ENCODE peak calls at places on chromosomes 4 and X, in five cellular contexts. One of them, this sample, is unnamed.

GRCh38 chrX:112826020-112826419 is 14.6 kb downstream of the AMOT start:
- DNase-seq in heart left ventricle: no peak
- DNase-seq in upper lobe of right lung: no peak
- DNase-seq in endothelial cell: no peak
- DNase-seq in HCT116: no peak
- DNase-seq in this sample: no peak

GRCh38 chrX:56783996-56784620 is 55.1 kb downstream of the NBDY start:
- DNase-seq in heart left ventricle: no peak
- DNase-seq in upper lobe of right lung: peak
- DNase-seq in HCT116: no peak
- DNase-seq in endothelial cell: no peak
- DNase-seq in this sample: no peak

GRCh38 chrX:131812847-131813825 is 210.0 kb upstream of the STK26 start:
- DNase-seq in HCT116: no peak
- DNase-seq in heart left ventricle: peak
- DNase-seq in upper lobe of right lung: no peak
- DNase-seq in endothelial cell: no peak
- DNase-seq in this sample: peak

GRCh38 chrX:12988797-12989196 is 13.9 kb downstream of the TMSB4X start:
- DNase-seq in endothelial cell: no peak
- DNase-seq in heart left ventricle: no peak
- DNase-seq in HCT116: peak
- DNase-seq in upper lobe of right lung: no peak
- DNase-seq in this sample: no peak

GRCh38 chrX:40130207-40130606 is 32.4 kb upstream of the BCOR start:
- DNase-seq in endothelial cell: no peak
- DNase-seq in heart left ventricle: no peak
- DNase-seq in HCT116: peak
- DNase-seq in upper lobe of right lung: no peak
- DNase-seq in this sample: no peak

GRCh38 chr4:26171953-26172352 is 148.9 kb upstream of the RBPJ start:
- DNase-seq in HCT116: no peak
- DNase-seq in endothelial cell: no peak
- DNase-seq in heart left ventricle: no peak
- DNase-seq in upper lobe of right lung: no peak
- DNase-seq in this sample: no peak

GRCh38 chr4:7392438-7393374 is 42.0 kb downstream of the PSAPL1 start:
- DNase-seq in upper lobe of right lung: no peak
- DNase-seq in heart left ventricle: peak
- DNase-seq in endothelial cell: peak
- DNase-seq in HCT116: no peak
- DNase-seq in this sample: no peak

GRCh38 chrX:74923942-74924448 is 1.3 kb downstream of the NEXMIF start:
- DNase-seq in endothelial cell: peak
- DNase-seq in upper lobe of right lung: peak
- DNase-seq in HCT116: no peak
- DNase-seq in heart left ventricle: peak
- DNase-seq in this sample: peak

GRCh38 chrX:17046478-17047097 is 100.1 kb downstream of the REPS2 start:
- DNase-seq in HCT116: peak
- DNase-seq in endothelial cell: peak
- DNase-seq in upper lobe of right lung: no peak
- DNase-seq in heart left ventricle: peak
- DNase-seq in this sample: peak

GRCh38 chr4:26308573-26308972 is 12.2 kb upstream of the RBPJ start:
- DNase-seq in endothelial cell: no peak
- DNase-seq in HCT116: no peak
- DNase-seq in upper lobe of right lung: no peak
- DNase-seq in heart left ventricle: no peak
- DNase-seq in this sample: no peak

GRCh38 chr4:152126233-152126632 is 365.4 kb upstream of the GATB start:
- DNase-seq in endothelial cell: no peak
- DNase-seq in upper lobe of right lung: no peak
- DNase-seq in heart left ventricle: no peak
- DNase-seq in HCT116: no peak
- DNase-seq in this sample: no peak

GRCh38 chrX:133333154-133333750 is 82.0 kb downstream of the GPC4 start:
- DNase-seq in heart left ventricle: no peak
- DNase-seq in HCT116: no peak
- DNase-seq in endothelial cell: no peak
- DNase-seq in upper lobe of right lung: no peak
- DNase-seq in this sample: no peak

GRCh38 chr4:78864405-78865024 is 74.7 kb downstream of the PAQR3 start:
- DNase-seq in endothelial cell: peak
- DNase-seq in HCT116: peak
- DNase-seq in heart left ventricle: no peak
- DNase-seq in upper lobe of right lung: no peak
- DNase-seq in this sample: peak

GRCh38 chrX:10158279-10158939 is 1.6 kb downstream of the CLCN4 start:
- DNase-seq in upper lobe of right lung: peak
- DNase-seq in heart left ventricle: no peak
- DNase-seq in endothelial cell: peak
- DNase-seq in HCT116: no peak
- DNase-seq in this sample: peak

GRCh38 chrX:43973249-43973672 is at the start of gene NDP:
- DNase-seq in upper lobe of right lung: no peak
- DNase-seq in endothelial cell: no peak
- DNase-seq in heart left ventricle: no peak
- DNase-seq in HCT116: no peak
- DNase-seq in this sample: no peak

GRCh38 chrX:145552643-145553042 is 265.0 kb upstream of the SLITRK2 start:
- DNase-seq in endothelial cell: no peak
- DNase-seq in heart left ventricle: no peak
- DNase-seq in upper lobe of right lung: no peak
- DNase-seq in HCT116: no peak
- DNase-seq in this sample: no peak

GRCh38 chrX:126485371-126485770 is 67.2 kb downstream of the DCAF12L1 start:
- DNase-seq in heart left ventricle: no peak
- DNase-seq in upper lobe of right lung: no peak
- DNase-seq in HCT116: no peak
- DNase-seq in endothelial cell: no peak
- DNase-seq in this sample: no peak

GRCh38 chrX:45756562-45756961 is 555.9 kb upstream of the DIPK2B start:
- DNase-seq in endothelial cell: no peak
- DNase-seq in upper lobe of right lung: no peak
- DNase-seq in heart left ventricle: no peak
- DNase-seq in HCT116: no peak
- DNase-seq in this sample: no peak

GRCh38 chrX:151370906-151371305 is 26.1 kb upstream of the VMA21 start:
- DNase-seq in endothelial cell: peak
- DNase-seq in upper lobe of right lung: peak
- DNase-seq in HCT116: no peak
- DNase-seq in heart left ventricle: peak
- DNase-seq in this sample: no peak

GRCh38 chrX:30275498-30275897 is 28.6 kb downstream of the MAGEB1 start:
- DNase-seq in endothelial cell: no peak
- DNase-seq in heart left ventricle: no peak
- DNase-seq in upper lobe of right lung: no peak
- DNase-seq in HCT116: peak
- DNase-seq in this sample: no peak
- TF ChIP-seq CTCF in endothelial cell: no peak
- TF ChIP-seq CTCF in heart left ventricle: peak
- TF ChIP-seq CTCF in upper lobe of right lung: peak
- TF ChIP-seq CTCF in HCT116: peak
- TF ChIP-seq CTCF in this sample: no peak

GRCh38 chr4:71052716-71053115 is 59.3 kb downstream of the DCK start:
- DNase-seq in upper lobe of right lung: no peak
- DNase-seq in heart left ventricle: no peak
- DNase-seq in endothelial cell: no peak
- DNase-seq in HCT116: no peak
- DNase-seq in this sample: no peak

GRCh38 chr4:71049395-71049794 is 55.9 kb downstream of the DCK start:
- DNase-seq in upper lobe of right lung: no peak
- DNase-seq in HCT116: no peak
- DNase-seq in endothelial cell: no peak
- DNase-seq in heart left ventricle: no peak
- DNase-seq in this sample: no peak

GRCh38 chr4:71052034-71052433 is 58.6 kb downstream of the DCK start:
- DNase-seq in upper lobe of right lung: no peak
- DNase-seq in endothelial cell: no peak
- DNase-seq in heart left ventricle: no peak
- DNase-seq in HCT116: no peak
- DNase-seq in this sample: no peak

GRCh38 chr4:71045256-71045655 is 51.8 kb downstream of the DCK start:
- DNase-seq in endothelial cell: no peak
- DNase-seq in HCT116: no peak
- DNase-seq in heart left ventricle: no peak
- DNase-seq in upper lobe of right lung: no peak
- DNase-seq in this sample: no peak

DNA sequence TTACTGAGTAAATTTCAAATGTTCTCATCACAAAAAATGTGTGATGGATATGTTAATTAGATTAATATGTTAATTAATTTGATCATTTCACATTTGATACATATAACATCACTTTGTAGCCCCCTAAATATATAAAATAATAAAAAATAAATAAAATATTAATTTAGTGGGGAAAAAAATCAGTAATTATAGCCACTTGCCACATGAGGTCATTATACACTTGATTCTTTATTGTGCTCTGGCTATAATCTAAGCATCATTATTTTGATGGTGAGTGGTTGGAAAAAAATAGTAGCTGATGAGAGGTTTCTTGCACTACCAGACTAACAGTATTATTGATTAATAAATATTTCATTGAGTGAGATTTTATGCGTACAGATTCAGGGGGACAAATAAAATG is 57.4 kb downstream of the DCK start:
- DNase-seq in upper lobe of right lung: no peak
- DNase-seq in HCT116: no peak
- DNase-seq in heart left ventricle: no peak
- DNase-seq in endothelial cell: no peak
- DNase-seq in this sample: no peak
- TF ChIP-seq CTCF in upper lobe of right lung: no peak
- TF ChIP-seq CTCF in HCT116: no peak
- TF ChIP-seq CTCF in heart left ventricle: no peak
- TF ChIP-seq CTCF in endothelial cell: no peak
- TF ChIP-seq CTCF in this sample: no peak

GRCh38 chr4:9891740-9892139 is 110.3 kb downstream of the DRD5 start:
- DNase-seq in HCT116: no peak
- DNase-seq in upper lobe of right lung: no peak
- DNase-seq in heart left ventricle: no peak
- DNase-seq in endothelial cell: no peak
- DNase-seq in this sample: no peak

GRCh38 chr4:9880411-9881197 is 99.2 kb downstream of the DRD5 start:
- DNase-seq in upper lobe of right lung: no peak
- DNase-seq in HCT116: no peak
- DNase-seq in heart left ventricle: no peak
- DNase-seq in endothelial cell: no peak
- DNase-seq in this sample: no peak

GRCh38 chr4:9889306-9889705 is 107.9 kb downstream of the DRD5 start:
- DNase-seq in upper lobe of right lung: no peak
- DNase-seq in HCT116: no peak
- DNase-seq in heart left ventricle: no peak
- DNase-seq in endothelial cell: no peak
- DNase-seq in this sample: no peak

GRCh38 chr4:9885958-9886357 is 104.5 kb downstream of the DRD5 start:
- DNase-seq in HCT116: no peak
- DNase-seq in endothelial cell: no peak
- DNase-seq in heart left ventricle: no peak
- DNase-seq in upper lobe of right lung: no peak
- DNase-seq in this sample: no peak
- TF ChIP-seq CTCF in HCT116: no peak
- TF ChIP-seq CTCF in endothelial cell: no peak
- TF ChIP-seq CTCF in heart left ventricle: no peak
- TF ChIP-seq CTCF in upper lobe of right lung: no peak
- TF ChIP-seq CTCF in this sample: no peak

DNA sequence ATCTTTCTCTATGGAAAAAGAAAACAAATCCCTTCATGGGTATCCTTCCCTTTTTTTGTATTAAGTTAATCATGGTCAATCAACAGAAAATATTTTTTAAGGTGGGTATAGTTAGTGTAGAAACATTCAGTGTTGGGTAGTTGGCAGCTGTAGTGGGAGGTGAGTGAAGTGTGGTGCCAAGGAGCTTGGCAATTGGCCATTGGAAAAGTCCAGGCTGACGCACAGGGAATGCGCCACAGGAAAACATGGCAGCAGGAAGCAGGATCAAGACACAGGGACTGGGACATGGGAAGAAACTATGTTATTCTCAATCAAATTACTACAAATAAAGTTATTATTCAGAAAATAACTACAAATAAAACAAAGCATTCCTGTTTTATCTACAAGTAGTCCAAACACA is 20.0 kb downstream of the PALLD start:
- DNase-seq in endothelial cell: no peak
- DNase-seq in heart left ventricle: no peak
- DNase-seq in upper lobe of right lung: no peak
- DNase-seq in HCT116: no peak
- DNase-seq in this sample: no peak
- TF ChIP-seq CTCF in endothelial cell: no peak
- TF ChIP-seq CTCF in heart left ventricle: no peak
- TF ChIP-seq CTCF in upper lobe of right lung: no peak
- TF ChIP-seq CTCF in HCT116: no peak
- TF ChIP-seq CTCF in this sample: no peak

This sample was measured in GM13976.